ENCODE peak calls at places on chromosome 2, in four cellular contexts. L is NCI-H1092, T is neural crest cell, F is epithelial cell of esophagus. I is an unnamed sample.

GRCh38 chr2:220334210-220334609 is 706.8 kb downstream of the SLC4A3 start:
- DNase-seq in L (no peak), T (no peak), F (peak), I (no peak)

GRCh38 chr2:79832540-79833234 is 319.8 kb downstream of the CTNNA2 start:
- DNase-seq in L (peak), T (no peak), F (peak), I (peak)

GRCh38 chr2:227297052-227297451 is 28.0 kb upstream of the MFF start:
- DNase-seq in L (no peak), T (no peak), F (peak), I (no peak)

GRCh38 chr2:160199683-160200389 is at the start of gene ITGB6:
- DNase-seq in L (no peak), T (no peak), F (peak), I (no peak)

GRCh38 chr2:7963787-7964186 is 718.1 kb upstream of the ID2 start:
- DNase-seq in L (no peak), T (no peak), F (peak), I (no peak)

GRCh38 chr2:98795535-98795902 is 64.6 kb upstream of the MGAT4A start:
- DNase-seq in L (no peak), T (no peak), F (no peak), I (no peak)

GRCh38 chr2:242010567-242011513 is 141.3 kb downstream of the RTP5 start:
- DNase-seq in L (no peak), T (no peak), F (no peak), I (no peak)

GRCh38 chr2:43040084-43040854 is 186.1 kb downstream of the ZFP36L2 start:
- DNase-seq in L (no peak), T (no peak), F (peak), I (no peak)

GRCh38 chr2:30222636-30223360 is 8.5 kb upstream of the LBH start:
- DNase-seq in L (no peak), T (no peak), F (no peak), I (no peak)

GRCh38 chr2:175690113-175690716 is 311.9 kb downstream of the LNPK start:
- DNase-seq in L (peak), T (peak), F (peak), I (peak)

GRCh38 chr2:186695081-186695756 is 1.4 kb downstream of the FAM171B start:
- DNase-seq in L (no peak), T (no peak), F (peak), I (no peak)

GRCh38 chr2:17762457-17762856 is 8.5 kb downstream of the GEN1 start:
- DNase-seq in L (no peak), T (no peak), F (peak), I (no peak)

GRCh38 chr2:221833972-221834371 is 261.9 kb upstream of the EPHA4 start:
- DNase-seq in L (no peak), T (no peak), F (no peak), I (no peak)

GRCh38 chr2:24402242-24403092 is 42.1 kb upstream of the ITSN2 start:
- DNase-seq in L (no peak), T (no peak), F (no peak), I (no peak)

I was measured in iPS DF 19.7.